ENCODE peak calls at places on chromosome 18, in five cellular contexts. B is sigmoid colon; V is left lung; S is GM12864; G is CD8-positive, alpha-beta T cell. M is an unnamed sample.

GRCh38 chr18:50870138-50870845 is 8.6 kb upstream of the ME2 start:
- DNase-seq in B (no peak), V (no peak), S (no peak), G (no peak), M (no peak)

GRCh38 chr18:25042641-25043051 is 309.3 kb downstream of the ZNF521 start:
- DNase-seq in B (no peak), V (no peak), S (no peak), G (no peak), M (no peak)

GRCh38 chr18:3821524-3821923 is 371.6 kb downstream of the TGIF1 start:
- DNase-seq in B (no peak), V (no peak), S (no peak), G (no peak), M (no peak)

GRCh38 chr18:48578289-48578688 is 39.5 kb downstream of the CTIF start:
- DNase-seq in B (no peak), V (no peak), S (no peak), G (no peak), M (no peak)

GRCh38 chr18:23388357-23388756 is 64.7 kb upstream of the RIOK3 start:
- DNase-seq in B (no peak), V (no peak), S (no peak), G (no peak), M (no peak)

GRCh38 chr18:50286391-50287027 is 983 bp downstream of the CXXC1 start:
- DNase-seq in B (peak; percentile 64), V (peak; percentile 74), S (no peak), G (peak; percentile 23), M (no peak)

GRCh38 chr18:74116628-74117554 is 30.7 kb downstream of the FBXO15 start:
- DNase-seq in B (no peak), V (no peak), S (no peak), G (peak; percentile 25), M (no peak)

GRCh38 chr18:67199993-67200617 is 316.4 kb downstream of the DSEL start:
- DNase-seq in B (no peak), V (no peak), S (peak; percentile 30), G (no peak), M (no peak)

GRCh38 chr18:31553800-31554199 is 37.9 kb upstream of the TTR start:
- DNase-seq in B (no peak), V (no peak), S (no peak), G (no peak), M (no peak)

GRCh38 chr18:60411715-60412114 is 39.1 kb upstream of the MC4R start:
- DNase-seq in B (no peak), V (no peak), S (no peak), G (no peak), M (no peak)

GRCh38 chr18:46046126-46046525 is 25.9 kb downstream of the PSTPIP2 start:
- DNase-seq in B (no peak), V (no peak), S (no peak), G (no peak), M (no peak)

GRCh38 chr18:24060644-24061043 is 46.1 kb downstream of the TTC39C start:
- DNase-seq in B (no peak), V (no peak), S (no peak), G (no peak), M (no peak)

GRCh38 chr18:44731160-44731865 is 50.6 kb downstream of the SETBP1 start:
- DNase-seq in B (no peak), V (no peak), S (no peak), G (no peak), M (no peak)

GRCh38 chr18:22650247-22650646 is 232.5 kb upstream of the CTAGE1 start:
- DNase-seq in B (no peak), V (no peak), S (no peak), G (no peak), M (no peak)

GRCh38 chr18:37230762-37231161 is 334.8 kb downstream of the CELF4 start:
- DNase-seq in B (no peak), V (no peak), S (no peak), G (no peak), M (no peak)

GRCh38 chr18:8332286-8332685 is 277.0 kb upstream of the RAB12 start:
- DNase-seq in B (no peak), V (no peak), S (no peak), G (no peak), M (no peak)

GRCh38 chr18:50631831-50632285 is 72.0 kb downstream of the MAPK4 start:
- DNase-seq in B (peak; percentile 61), V (no peak), S (no peak), G (no peak), M (no peak)

GRCh38 chr18:48536516-48536915 is 2.3 kb upstream of the CTIF start:
- DNase-seq in B (no peak), V (no peak), S (no peak), G (no peak), M (no peak)

GRCh38 chr18:62258093-62258492 is 67.0 kb upstream of the TNFRSF11A start:
- DNase-seq in B (no peak), V (no peak), S (no peak), G (no peak), M (no peak)

GRCh38 chr18:3248670-3249359 is 1.2 kb downstream of the MYL12A start:
- DNase-seq in B (no peak), V (no peak), S (peak; percentile 70), G (no peak), M (no peak)

GRCh38 chr18:57864615-57865121 is 61.6 kb upstream of the ATP8B1 start:
- DNase-seq in B (no peak), V (no peak), S (no peak), G (no peak), M (no peak)

DNA sequence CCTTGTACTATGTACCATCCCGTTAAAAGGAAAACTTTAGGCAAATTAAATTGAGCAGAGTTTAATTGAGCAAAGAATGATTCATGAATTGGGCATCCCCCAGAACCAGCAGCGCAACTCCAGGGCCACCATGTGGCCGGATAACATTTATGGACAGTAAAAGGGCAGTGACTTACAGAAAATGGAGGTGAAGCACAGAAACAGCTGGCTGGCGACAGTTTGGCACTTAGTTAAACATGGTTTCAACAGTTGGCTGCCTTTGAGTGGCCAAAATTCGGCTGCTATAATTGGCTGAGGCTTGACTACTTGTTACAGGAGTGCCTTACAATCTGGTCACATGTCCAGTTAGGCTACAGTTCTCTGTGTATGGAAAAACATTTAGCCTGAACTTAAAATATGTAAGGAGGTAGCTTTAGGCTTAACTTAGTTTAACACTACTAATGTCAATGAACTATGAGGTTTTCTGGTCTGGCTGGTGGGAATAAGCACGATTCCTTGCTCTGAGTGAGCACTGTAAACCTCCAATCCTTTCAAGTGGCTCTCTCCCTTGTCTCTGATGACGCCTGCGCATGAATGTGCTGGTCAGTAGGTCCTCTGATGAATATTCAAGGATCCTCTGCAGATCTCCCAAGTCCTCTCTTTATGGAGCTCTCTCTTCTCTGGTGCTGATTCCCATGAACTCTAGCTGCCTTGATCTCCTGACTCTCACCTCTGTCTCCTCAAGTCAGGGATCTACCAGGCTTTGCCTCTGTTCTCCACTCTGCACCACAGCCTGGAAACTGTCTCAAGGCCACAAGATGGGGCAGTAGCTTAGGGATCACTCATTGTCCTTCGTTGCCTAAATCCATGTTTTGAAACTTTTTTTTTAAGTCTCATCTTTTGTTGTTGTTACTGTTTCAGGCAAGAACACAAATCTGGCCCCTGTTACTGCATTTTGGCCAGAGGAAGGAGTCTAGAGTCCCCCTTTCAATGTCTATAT is 24.4 kb upstream of the RAB31 start:
- DNase-seq in B (no peak), V (no peak), S (no peak), G (no peak), M (no peak)
- TF ChIP-seq CTCF in B (peak; percentile 42), V (no peak), S (peak; percentile 26), G (no peak), M (peak; percentile 80)

GRCh38 chr18:5772271-5772670 is 123.1 kb downstream of the TMEM200C start:
- DNase-seq in B (peak; percentile 63), V (no peak), S (no peak), G (no peak), M (no peak)

GRCh38 chr18:5772706-5773105 is 122.6 kb downstream of the TMEM200C start:
- DNase-seq in B (no peak), V (no peak), S (no peak), G (no peak), M (no peak)

GRCh38 chr18:5770176-5770575 is 125.1 kb downstream of the TMEM200C start:
- DNase-seq in B (no peak), V (no peak), S (no peak), G (no peak), M (no peak)

DNA sequence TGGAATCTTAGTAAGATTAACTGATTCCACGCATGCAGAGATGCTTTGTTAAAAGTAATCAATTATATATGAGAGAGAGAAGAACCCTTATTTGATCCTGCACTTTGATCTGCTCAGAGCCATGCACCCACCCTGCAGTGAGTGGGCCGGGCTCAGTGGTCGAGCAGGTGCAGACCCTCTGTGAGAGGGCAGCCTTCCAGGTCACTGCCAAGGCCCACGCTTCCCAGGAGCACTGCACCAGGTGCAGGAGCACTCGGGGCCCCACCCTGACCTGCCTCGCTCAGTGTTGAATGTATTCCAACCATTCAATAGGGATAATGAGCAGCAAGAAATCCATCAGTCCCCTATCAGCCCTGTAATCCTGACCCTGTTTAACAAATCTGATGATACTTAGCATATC is 126.9 kb downstream of the TMEM200C start:
- DNase-seq in B (no peak), V (no peak), S (no peak), G (no peak), M (no peak)
- TF ChIP-seq CTCF in B (no peak), V (no peak), S (no peak), G (no peak), M (no peak)

DNA sequence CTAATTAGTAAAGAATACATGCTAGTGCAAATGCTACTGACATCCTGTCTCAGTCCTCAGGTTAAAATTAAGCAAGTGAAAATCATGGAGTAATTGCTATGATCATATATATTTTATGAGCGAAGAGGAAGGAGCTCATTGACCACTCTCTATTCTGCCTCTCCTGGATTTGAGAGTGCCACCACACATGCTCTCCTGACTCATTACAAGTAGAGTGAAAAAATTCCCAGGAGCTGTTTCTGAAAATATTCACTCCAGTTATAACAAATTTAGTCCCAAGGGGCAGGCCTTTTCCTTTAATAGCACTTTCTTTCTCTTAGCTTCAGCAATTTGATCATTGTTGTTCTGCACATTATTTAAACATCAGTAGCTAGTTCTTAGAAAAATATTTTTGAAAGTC is 155.1 kb upstream of the MAPRE2 start:
- DNase-seq in B (no peak), V (no peak), S (no peak), G (no peak), M (no peak)
- TF ChIP-seq CTCF in B (no peak), V (no peak), S (no peak), G (no peak), M (no peak)

GRCh38 chr18:43663159-43663558 is 385.9 kb upstream of the SYT4 start:
- DNase-seq in B (no peak), V (no peak), S (no peak), G (no peak), M (no peak)

GRCh38 chr18:43665239-43665788 is 388.0 kb upstream of the SYT4 start:
- DNase-seq in B (no peak), V (no peak), S (no peak), G (no peak), M (no peak)

GRCh38 chr18:43662657-43663056 is 385.4 kb upstream of the SYT4 start:
- DNase-seq in B (no peak), V (no peak), S (no peak), G (no peak), M (no peak)

GRCh38 chr18:43664487-43665008 is 387.3 kb upstream of the SYT4 start:
- DNase-seq in B (no peak), V (no peak), S (no peak), G (no peak), M (no peak)

DNA sequence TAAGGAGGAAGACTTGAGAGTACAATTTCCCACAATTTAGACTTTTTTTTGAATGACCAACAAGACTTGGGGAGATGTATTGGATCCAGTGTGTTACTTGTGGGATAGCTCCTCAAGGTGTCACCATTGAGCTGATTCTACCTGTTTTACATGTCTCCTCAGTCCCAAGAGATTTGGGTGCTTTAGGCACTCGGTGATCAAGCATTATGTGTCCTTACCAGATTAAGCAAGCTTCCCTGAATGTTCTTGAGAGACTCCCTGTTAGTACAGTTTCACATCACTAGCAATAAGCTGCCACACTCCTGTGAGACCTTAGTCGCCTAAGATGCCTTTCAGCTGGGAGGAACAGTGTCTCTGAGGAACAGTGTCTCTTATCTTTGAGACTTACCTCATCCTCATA is 384.3 kb upstream of the SYT4 start:
- DNase-seq in B (no peak), V (no peak), S (peak; percentile 13), G (no peak), M (no peak)
- TF ChIP-seq CTCF in B (no peak), V (no peak), S (peak; percentile 55), G (no peak), M (peak; percentile 74)

M was measured in chondrocyte.